ENCODE peak calls at places on chromosomes 4 and X, in nine cellular contexts. S is GM12864, D is breast epithelium, M is psoas muscle, K is bronchial epithelial cell, U is astrocyte, N is lower leg skin, I is heart right ventricle, P is left lung. Z is an unnamed sample.
A peak's percentile ranks its signal among the peaks of the same experiment; 100 is the strongest.

GRCh38 chr4:14222630-14223029 is 595.1 kb upstream of the BOD1L1 start:
- DNase-seq in S (no peak), D (no peak), M (no peak), K (no peak), U (no peak), N (no peak), I (peak; percentile 51), P (no peak), Z (no peak)

GRCh38 chr4:2930821-2931764 is 32.1 kb downstream of the NOP14 start:
- DNase-seq in S (no peak), D (peak; percentile 73), M (peak; percentile 75), K (no peak), U (no peak), N (no peak), I (peak; percentile 29), P (peak; percentile 79), Z (no peak)

GRCh38 chrX:97882306-97882705 is 998.6 kb downstream of the RPA4 start:
- DNase-seq in S (no peak), D (no peak), M (no peak), K (no peak), U (no peak), N (no peak), I (no peak), P (no peak), Z (peak; percentile 34)

GRCh38 chr4:144701683-144702233 is 55.8 kb downstream of the HHIP start:
- DNase-seq in S (no peak), D (no peak), M (no peak), K (no peak), U (peak; percentile 26), N (no peak), I (no peak), P (no peak), Z (peak; percentile 37)

GRCh38 chr4:156575430-156576073 is 396.0 kb downstream of the PDGFC start:
- DNase-seq in S (no peak), D (peak; percentile 58), M (no peak), K (no peak), U (peak; percentile 40), N (no peak), I (no peak), P (no peak), Z (no peak)

GRCh38 chr4:155758500-155759371 is at the start of gene GUCY1B1:
- DNase-seq in S (peak; percentile 10), D (peak; percentile 90), M (peak; percentile 94), K (peak; percentile 84), U (peak; percentile 93), N (peak; percentile 84), I (peak; percentile 95), P (peak; percentile 95), Z (peak; percentile 92)

GRCh38 chr4:6730603-6731300 is 14.8 kb downstream of the BLOC1S4 start:
- DNase-seq in S (no peak), D (no peak), M (no peak), K (no peak), U (no peak), N (no peak), I (no peak), P (no peak), Z (no peak)

GRCh38 chrX:46979340-46979739 is 67.1 kb downstream of the JADE3 start:
- DNase-seq in S (no peak), D (no peak), M (no peak), K (peak; percentile 32), U (peak; percentile 59), N (no peak), I (no peak), P (no peak), Z (peak; percentile 40)

GRCh38 chrX:96861661-96862060 is 22.0 kb upstream of the RPA4 start:
- DNase-seq in S (no peak), D (no peak), M (no peak), K (no peak), U (no peak), N (no peak), I (no peak), P (no peak), Z (no peak)

DNA sequence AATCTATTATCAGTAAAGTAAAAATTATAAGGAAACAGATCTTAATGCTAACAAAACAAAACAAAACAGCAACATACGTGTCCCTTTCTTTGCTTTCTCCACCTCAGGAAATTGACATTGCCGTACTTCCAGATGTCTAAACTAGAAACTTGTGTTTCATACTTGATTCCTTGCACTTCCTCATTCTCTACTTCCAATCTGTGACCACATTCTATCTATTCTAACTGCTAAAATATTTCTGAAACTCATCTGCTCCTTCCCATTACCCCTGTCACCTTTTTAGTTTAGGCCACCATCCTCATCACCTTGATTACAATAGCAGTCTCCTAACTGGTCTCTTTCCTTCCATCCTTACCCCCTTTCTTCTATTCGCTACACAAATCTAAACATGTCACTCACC is 22.5 kb upstream of the RPA4 start:
- DNase-seq in S (no peak), D (no peak), M (no peak), K (no peak), U (no peak), N (no peak), I (no peak), P (no peak), Z (no peak)
- H3K4me3 ChIP-seq in S (no peak overlapping the region), D (no peak overlapping the region), M (no peak overlapping the region), K (no peak overlapping the region), U (no peak overlapping the region), N (no peak overlapping the region), I (no peak overlapping the region), P (no peak overlapping the region), Z (no peak overlapping the region)

GRCh38 chrX:48702716-48703115 is 6.2 kb downstream of the SUV39H1 start:
- DNase-seq in S (no peak), D (no peak), M (no peak), K (no peak), U (no peak), N (no peak), I (no peak), P (no peak), Z (no peak)

GRCh38 chrX:48703228-48703627 is 6.7 kb downstream of the SUV39H1 start:
- DNase-seq in S (no peak), D (no peak), M (no peak), K (no peak), U (no peak), N (no peak), I (no peak), P (no peak), Z (no peak)

GRCh38 chrX:48705876-48706275 is 9.3 kb downstream of the SUV39H1 start:
- DNase-seq in S (no peak), D (no peak), M (no peak), K (no peak), U (no peak), N (no peak), I (no peak), P (no peak), Z (no peak)

GRCh38 chrX:48702032-48702431 is 5.5 kb downstream of the SUV39H1 start:
- DNase-seq in S (no peak), D (no peak), M (no peak), K (no peak), U (no peak), N (no peak), I (no peak), P (no peak), Z (no peak)

DNA sequence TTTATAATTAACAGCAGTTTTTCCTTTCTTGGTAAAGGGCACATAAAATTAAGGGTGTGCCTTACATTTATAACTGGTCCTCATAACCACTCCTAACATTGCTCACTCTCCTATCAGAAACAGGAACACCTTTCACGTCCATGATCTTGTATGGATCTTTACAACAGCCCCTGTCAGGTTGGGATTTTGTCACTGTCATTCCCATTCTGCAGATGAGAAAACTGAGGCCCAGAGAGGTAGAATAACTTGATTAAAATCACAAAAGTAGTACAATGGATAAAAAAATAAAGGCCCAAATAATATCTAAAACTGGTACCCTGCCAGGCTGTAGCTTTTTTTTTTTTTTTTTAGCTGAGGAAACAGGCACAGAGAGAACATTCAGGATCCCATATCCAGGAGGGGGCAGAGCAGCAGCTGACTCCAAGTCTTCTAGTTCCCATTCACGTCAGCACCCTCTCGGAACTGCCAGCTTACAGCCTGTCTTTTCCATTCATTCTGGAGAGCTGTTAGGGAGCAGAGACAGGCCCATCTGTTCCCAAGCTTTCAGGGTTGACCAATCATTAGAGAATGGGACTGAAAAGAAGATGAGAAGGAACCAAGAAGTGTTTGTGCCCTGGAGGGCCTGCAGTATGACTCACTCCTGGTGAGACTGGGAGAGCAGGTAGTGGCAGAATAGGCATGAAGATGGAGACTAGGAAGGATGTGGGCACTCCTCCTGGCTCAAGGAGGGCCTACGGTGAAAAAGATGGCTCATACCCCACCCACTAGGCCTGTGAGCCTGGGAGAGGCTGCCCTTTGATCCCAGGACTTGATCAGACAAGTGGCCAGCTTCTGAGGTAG is 7.3 kb downstream of the SUV39H1 start:
- DNase-seq in S (no peak), D (peak; percentile 54), M (no peak), K (peak; percentile 94), U (no peak), N (no peak), I (no peak), P (no peak), Z (peak; percentile 66)
- TF ChIP-seq CTCF in S (no peak), D (no peak), M (no peak), K (peak; percentile 11), U (no peak), N (no peak), I (no peak), P (no peak), Z (no peak)

GRCh38 chr4:85498068-85498733 is 23.3 kb downstream of the ARHGAP24 start:
- DNase-seq in S (peak; percentile 61), D (peak; percentile 60), M (peak; percentile 62), K (peak; percentile 88), U (peak; percentile 69), N (peak; percentile 42), I (no peak), P (peak; percentile 86), Z (peak; percentile 95)

GRCh38 chr4:85496146-85496849 is 21.3 kb downstream of the ARHGAP24 start:
- DNase-seq in S (no peak), D (no peak), M (no peak), K (peak; percentile 56), U (peak; percentile 47), N (no peak), I (no peak), P (no peak), Z (peak; percentile 54)

GRCh38 chr4:85499573-85499972 is 24.6 kb downstream of the ARHGAP24 start:
- DNase-seq in S (no peak), D (no peak), M (no peak), K (no peak), U (no peak), N (no peak), I (no peak), P (no peak), Z (no peak)

GRCh38 chr4:85495621-85496020 is 20.7 kb downstream of the ARHGAP24 start:
- DNase-seq in S (no peak), D (no peak), M (no peak), K (no peak), U (no peak), N (no peak), I (no peak), P (no peak), Z (peak; percentile 49)

GRCh38 chr4:85496933-85497332 is 22.0 kb downstream of the ARHGAP24 start:
- DNase-seq in S (no peak), D (no peak), M (no peak), K (peak; percentile 96), U (peak; percentile 86), N (no peak), I (no peak), P (no peak), Z (peak; percentile 91)
- H3K4me3 ChIP-seq in S (no peak overlapping the region), D (no peak overlapping the region), M (no peak overlapping the region), K (no peak overlapping the region), U (no peak overlapping the region), N (no peak overlapping the region), I (no peak overlapping the region), P (no peak overlapping the region), Z (no peak overlapping the region)

DNA sequence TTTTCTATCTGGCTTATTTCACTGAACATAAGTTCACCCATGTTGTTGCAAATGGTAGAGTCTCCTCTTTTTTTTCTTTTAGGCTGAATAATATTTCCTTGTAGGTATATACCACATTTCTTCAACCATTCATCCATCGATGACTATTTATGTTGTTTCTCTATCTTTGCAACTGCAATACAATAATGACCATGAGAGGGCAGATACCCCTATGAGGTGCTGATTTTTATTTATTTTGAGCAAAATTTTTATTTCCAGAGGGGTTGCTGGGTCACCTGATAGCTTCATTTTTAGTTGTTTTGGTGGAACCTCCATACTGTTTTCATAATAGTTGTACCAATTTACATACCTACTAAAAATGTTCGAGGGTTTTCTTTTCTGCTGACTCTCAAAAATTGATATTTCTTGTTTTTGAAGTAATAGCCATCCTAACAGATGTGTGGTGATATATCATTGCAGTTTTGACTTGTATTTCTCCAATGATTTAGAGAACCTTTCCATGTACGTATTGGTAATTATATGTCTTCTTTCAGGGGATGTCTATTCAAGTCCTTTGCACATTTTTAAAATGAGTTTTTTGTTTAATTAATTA is 1697.0 kb downstream of the PCDH7 start:
- DNase-seq in S (no peak), D (no peak), M (no peak), K (no peak), U (no peak), N (no peak), I (no peak), P (no peak), Z (no peak)
- TF ChIP-seq CTCF in S (no peak), D (no peak), M (no peak), K (peak; percentile 11), U (peak; percentile 27), N (no peak), I (no peak), P (no peak), Z (no peak)

Z was measured in foreskin fibroblast.